ENCODE peak calls at places on chromosomes 11 and 22, in six cellular contexts. E, V, P, O, U and G are unnamed samples.

GRCh38 chr11:67352546-67353316 is 615 bp downstream of the POLD4 start:
- DNase-seq in P (no peak), U (peak), O (peak), E (no peak), V (no peak), G (peak)

GRCh38 chr11:19079643-19080440 is 19.3 kb upstream of the MRGPRX2 start:
- DNase-seq in P (no peak), O (no peak), V (peak), U (peak), E (no peak), G (no peak)

GRCh38 chr11:85475637-85476517 is 151.3 kb downstream of the DLG2 start:
- DNase-seq in P (no peak), E (no peak), V (peak), U (no peak), O (no peak), G (no peak)

GRCh38 chr11:132595711-132596111 is 936.6 kb downstream of the OPCML start:
- DNase-seq in V (peak), O (no peak), E (no peak), U (peak), P (no peak), G (no peak)

GRCh38 chr22:17366830-17367229 is 2.4 kb upstream of the CECR2 start:
- DNase-seq in U (no peak), O (peak), E (no peak), P (no peak), V (peak), G (no peak)

GRCh38 chr11:57584341-57584740 is 13.1 kb upstream of the SERPING1 start:
- DNase-seq in E (no peak), O (no peak), V (no peak), P (no peak), U (no peak), G (no peak)

GRCh38 chr11:62560566-62561103 is 13.1 kb downstream of the EEF1G start:
- DNase-seq in O (peak), U (no peak), E (peak), P (peak), V (peak), G (peak)

GRCh38 chr11:107293677-107294344 is 163.8 kb downstream of the CWF19L2 start:
- DNase-seq in V (peak), P (no peak), E (no peak), U (peak), O (no peak), G (no peak)

GRCh38 chr22:37043828-37044538 is 7.6 kb upstream of the KCTD17 start:
- DNase-seq in O (peak), U (peak), E (no peak), P (no peak), V (peak), G (no peak)

GRCh38 chr11:66326261-66327111 is 9.6 kb upstream of the CD248 start:
- DNase-seq in U (no peak), V (peak), P (no peak), O (no peak), E (no peak), G (no peak)

GRCh38 chr22:18076060-18076497 is 1.7 kb upstream of the PEX26 start:
- DNase-seq in V (peak), P (peak), E (no peak), O (peak), U (peak), G (peak)

GRCh38 chr11:113876798-113877672 is 1.7 kb upstream of the USP28 start:
- DNase-seq in O (no peak), E (no peak), P (no peak), V (no peak), U (no peak), G (no peak)

GRCh38 chr11:1988667-1989317 is 8.8 kb downstream of the H19 start:
- DNase-seq in E (no peak), U (no peak), P (no peak), O (no peak), V (no peak), G (no peak)

GRCh38 chr11:29161216-29161615 is 855.6 kb downstream of the KCNA4 start:
- DNase-seq in U (no peak), P (no peak), E (no peak), V (no peak), O (no peak), G (no peak)